ENCODE peak calls at places on chromosome 13, in seven cellular contexts. P is H9, T is GM12864, G is nephron progenitor cell, W is IMR-90, Z is choroid plexus epithelial cell, Q is GM12865. I is an unnamed sample.

GRCh38 chr13:20772401-20773131 is 1.2 kb downstream of the EEF1AKMT1 start:
- DNase-seq in P (no peak), T (no peak), G (no peak), W (peak), Z (peak), Q (no peak), I (peak)

GRCh38 chr13:97385854-97386253 is 48.1 kb upstream of the RAP2A start:
- DNase-seq in P (no peak), T (no peak), G (no peak), W (no peak), Z (peak), Q (no peak), I (no peak)

GRCh38 chr13:45928843-45929242 is 77.3 kb upstream of the SIAH3 start:
- DNase-seq in P (no peak), T (no peak), G (no peak), W (no peak), Z (peak), Q (no peak), I (no peak)

GRCh38 chr13:110070511-110071120 is 236.3 kb downstream of the COL4A1 start:
- DNase-seq in P (no peak), T (no peak), G (no peak), W (peak), Z (peak), Q (no peak), I (no peak)

GRCh38 chr13:41019027-41019487 is at the start of gene ELF1:
- DNase-seq in P (no peak), T (peak), G (no peak), W (peak), Z (peak), Q (peak), I (no peak)

GRCh38 chr13:30792257-30793000 is 57.1 kb downstream of the ALOX5AP start:
- DNase-seq in P (peak), T (no peak), G (peak), W (peak), Z (peak), Q (no peak), I (peak)

GRCh38 chr13:71290963-71291937 is 575.8 kb downstream of the DACH1 start:
- DNase-seq in P (no peak), T (peak), G (no peak), W (peak), Z (peak), Q (peak), I (no peak)

GRCh38 chr13:41596190-41596589 is 138.8 kb downstream of the RGCC start:
- DNase-seq in P (no peak), T (no peak), G (no peak), W (peak), Z (peak), Q (no peak), I (no peak)

GRCh38 chr13:111319521-111319920 is 921 bp upstream of the TEX29 start:
- DNase-seq in P (peak), T (no peak), G (no peak), W (no peak), Z (no peak), Q (no peak), I (no peak)

GRCh38 chr13:40333238-40333637 is 333.2 kb downstream of the FOXO1 start:
- DNase-seq in P (no peak), T (no peak), G (no peak), W (no peak), Z (no peak), Q (peak), I (no peak)

GRCh38 chr13:94464771-94465170 is 14.7 kb downstream of the DCT start:
- DNase-seq in P (no peak), T (no peak), G (no peak), W (no peak), Z (no peak), Q (no peak), I (no peak)

GRCh38 chr13:83878691-83879410 is 3.4 kb downstream of the SLITRK1 start:
- DNase-seq in P (peak), T (no peak), G (peak), W (no peak), Z (no peak), Q (no peak), I (peak)

GRCh38 chr13:97192166-97192565 is 30.0 kb upstream of the MBNL2 start:
- DNase-seq in P (no peak), T (no peak), G (no peak), W (no peak), Z (no peak), Q (no peak), I (no peak)

GRCh38 chr13:40074338-40074737 is 418.9 kb downstream of the COG6 start:
- DNase-seq in P (no peak), T (no peak), G (no peak), W (no peak), Z (peak), Q (no peak), I (no peak)

GRCh38 chr13:84649853-84650252 is 767.6 kb upstream of the SLITRK1 start:
- DNase-seq in P (no peak), T (no peak), G (no peak), W (peak), Z (no peak), Q (no peak), I (no peak)

GRCh38 chr13:109345433-109345941 is 440.9 kb downstream of the IRS2 start:
- DNase-seq in P (no peak), T (no peak), G (no peak), W (peak), Z (peak), Q (no peak), I (no peak)

GRCh38 chr13:75181906-75182305 is 300.1 kb downstream of the TBC1D4 start:
- DNase-seq in P (no peak), T (no peak), G (no peak), W (peak), Z (peak), Q (no peak), I (no peak)

GRCh38 chr13:42926555-42926954 is 65.5 kb downstream of the EPSTI1 start:
- DNase-seq in P (no peak), T (no peak), G (no peak), W (no peak), Z (peak), Q (no peak), I (no peak)

GRCh38 chr13:78147905-78148304 is 229.3 kb upstream of the EDNRB start:
- DNase-seq in P (no peak), T (no peak), G (no peak), W (peak), Z (peak), Q (no peak), I (no peak)

GRCh38 chr13:95644611-95645052 is at the start of gene DZIP1:
- DNase-seq in P (peak), T (peak), G (peak), W (peak), Z (peak), Q (peak), I (peak)

GRCh38 chr13:109700176-109700575 is 86.2 kb downstream of the IRS2 start:
- DNase-seq in P (no peak), T (no peak), G (peak), W (peak), Z (peak), Q (no peak), I (peak)

DNA sequence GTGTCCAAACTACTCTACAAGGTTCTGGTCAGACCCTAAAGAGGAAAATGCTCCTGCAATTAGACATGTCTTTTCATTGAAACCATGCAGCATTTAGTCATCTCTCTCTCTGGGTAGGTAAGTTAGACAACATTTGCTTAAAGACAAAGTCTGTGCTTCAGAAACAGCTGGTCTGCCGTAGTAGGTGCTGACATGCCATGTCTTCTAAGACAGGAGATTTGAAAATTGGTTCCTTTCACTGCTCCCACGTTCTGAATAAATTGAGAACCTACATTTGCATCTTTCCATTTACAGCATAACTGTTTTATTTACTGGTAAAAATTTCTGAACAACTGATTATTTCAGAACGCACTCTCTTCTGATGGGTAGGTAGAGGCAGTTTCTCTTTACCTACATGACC is 494.0 kb downstream of the EFNB2 start:
- DNase-seq in P (no peak), T (no peak), G (no peak), W (no peak), Z (no peak), Q (no peak), I (no peak)
- TF ChIP-seq CTCF in P (no peak), T (no peak), G (no peak), W (no peak), Z (no peak), Q (no peak), I (no peak)

GRCh38 chr13:66994498-66995365 is 235.4 kb downstream of the PCDH9 start:
- DNase-seq in P (no peak), T (no peak), G (no peak), W (no peak), Z (no peak), Q (peak), I (no peak)
- TF ChIP-seq CTCF in P (no peak), T (no peak), G (no peak), W (no peak), Z (no peak), Q (no peak), I (no peak)

GRCh38 chr13:80921556-80921955 is 580.6 kb upstream of the SPRY2 start:
- DNase-seq in P (no peak), T (no peak), G (no peak), W (no peak), Z (peak), Q (no peak), I (no peak)

GRCh38 chr13:80921971-80922370 is 581.0 kb upstream of the SPRY2 start:
- DNase-seq in P (no peak), T (no peak), G (no peak), W (no peak), Z (peak), Q (no peak), I (no peak)

GRCh38 chr13:80924596-80924995 is 583.7 kb upstream of the SPRY2 start:
- DNase-seq in P (no peak), T (no peak), G (no peak), W (no peak), Z (peak), Q (no peak), I (no peak)

GRCh38 chr13:80928241-80928640 is 587.3 kb upstream of the SPRY2 start:
- DNase-seq in P (no peak), T (no peak), G (no peak), W (no peak), Z (no peak), Q (no peak), I (no peak)

DNA sequence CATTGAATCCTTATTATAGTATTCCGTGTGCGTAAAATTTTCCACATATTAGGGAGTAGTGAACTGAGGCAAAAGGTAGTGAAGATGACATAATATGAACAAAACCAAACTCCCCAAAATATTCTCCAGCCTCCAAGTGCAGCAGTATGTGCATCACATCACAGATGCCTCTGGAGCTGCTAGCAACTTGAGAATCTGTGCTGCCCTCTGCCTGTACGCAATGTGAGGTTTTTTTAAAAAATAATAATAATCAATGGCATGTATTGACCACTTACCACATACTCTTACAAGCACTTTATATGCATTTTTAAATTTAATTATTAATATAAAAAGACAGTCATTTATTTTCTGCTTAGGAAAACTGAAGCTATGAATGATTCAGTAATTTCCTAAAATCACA is 583.0 kb upstream of the SPRY2 start:
- DNase-seq in P (no peak), T (no peak), G (no peak), W (no peak), Z (peak), Q (no peak), I (no peak)
- TF ChIP-seq CTCF in P (peak), T (no peak), G (no peak), W (no peak), Z (peak), Q (no peak), I (peak)

GRCh38 chr13:76361868-76362267 is 524.3 kb downstream of the KCTD12 start:
- DNase-seq in P (no peak), T (no peak), G (no peak), W (no peak), Z (no peak), Q (no peak), I (no peak)
- TF ChIP-seq CTCF in P (no peak), T (no peak), G (no peak), W (no peak), Z (no peak), Q (no peak), I (no peak)

DNA sequence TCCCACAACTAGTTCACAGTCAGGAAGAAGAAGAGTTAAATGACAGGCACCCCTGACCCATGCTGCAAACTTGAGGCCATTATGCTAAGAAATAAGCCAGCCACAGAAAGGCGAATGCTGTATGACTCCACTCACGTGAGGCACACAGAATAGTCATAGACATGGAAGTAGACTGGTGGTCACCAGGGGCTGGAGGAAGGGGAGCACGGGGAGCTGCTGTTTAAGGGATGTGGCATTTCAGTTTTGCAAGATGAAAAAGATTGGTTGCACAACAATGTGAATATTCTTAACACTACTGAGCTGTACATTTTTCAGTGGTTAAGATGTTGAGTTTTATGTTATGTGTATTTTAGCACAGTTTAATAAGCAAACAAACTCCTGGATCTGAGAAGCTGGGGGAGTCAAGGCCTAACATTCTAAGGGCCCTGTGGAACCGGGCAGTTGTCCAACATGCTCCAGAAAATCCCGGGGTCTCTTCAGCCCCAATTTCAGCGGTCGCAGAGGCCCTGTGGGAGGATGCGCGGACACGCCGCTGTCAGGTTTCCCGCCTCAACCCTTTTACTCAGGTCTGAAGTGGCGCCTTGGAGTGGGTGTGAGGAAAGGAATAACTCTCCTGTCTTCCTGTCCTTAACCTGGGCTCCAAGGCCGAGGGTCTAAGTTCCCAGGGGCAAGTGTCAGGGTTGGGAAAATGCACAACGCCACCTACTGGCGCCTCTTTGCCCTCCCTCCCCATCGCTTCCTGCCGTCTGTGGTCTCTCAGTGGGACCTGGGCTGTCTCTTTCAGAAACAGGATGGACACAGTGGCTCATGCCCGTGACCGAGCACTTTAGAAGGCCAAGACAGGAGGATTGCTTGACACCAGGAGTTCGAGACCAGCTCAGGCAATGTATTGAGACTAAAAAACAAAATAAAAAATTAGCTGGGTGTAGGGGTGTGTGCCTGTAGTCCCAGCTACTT is 4.4 kb upstream of the TMEM272 start:
- DNase-seq in P (peak), T (no peak), G (peak), W (peak), Z (peak), Q (peak), I (peak)
- TF ChIP-seq CTCF in P (peak), T (peak), G (peak), W (peak), Z (peak), Q (peak), I (peak)

GRCh38 chr13:105135852-105136251 is 1399.6 kb downstream of the EFNB2 start:
- DNase-seq in P (no peak), T (no peak), G (no peak), W (no peak), Z (peak), Q (no peak), I (no peak)

GRCh38 chr13:105142556-105142955 is 1392.9 kb downstream of the EFNB2 start:
- DNase-seq in P (no peak), T (no peak), G (no peak), W (no peak), Z (no peak), Q (no peak), I (no peak)

GRCh38 chr13:105139048-105139379 is 1396.4 kb downstream of the EFNB2 start:
- DNase-seq in P (no peak), T (no peak), G (no peak), W (no peak), Z (no peak), Q (no peak), I (no peak)

GRCh38 chr13:105144020-105144419 is 1391.4 kb downstream of the EFNB2 start:
- DNase-seq in P (no peak), T (no peak), G (no peak), W (no peak), Z (peak), Q (no peak), I (peak)

DNA sequence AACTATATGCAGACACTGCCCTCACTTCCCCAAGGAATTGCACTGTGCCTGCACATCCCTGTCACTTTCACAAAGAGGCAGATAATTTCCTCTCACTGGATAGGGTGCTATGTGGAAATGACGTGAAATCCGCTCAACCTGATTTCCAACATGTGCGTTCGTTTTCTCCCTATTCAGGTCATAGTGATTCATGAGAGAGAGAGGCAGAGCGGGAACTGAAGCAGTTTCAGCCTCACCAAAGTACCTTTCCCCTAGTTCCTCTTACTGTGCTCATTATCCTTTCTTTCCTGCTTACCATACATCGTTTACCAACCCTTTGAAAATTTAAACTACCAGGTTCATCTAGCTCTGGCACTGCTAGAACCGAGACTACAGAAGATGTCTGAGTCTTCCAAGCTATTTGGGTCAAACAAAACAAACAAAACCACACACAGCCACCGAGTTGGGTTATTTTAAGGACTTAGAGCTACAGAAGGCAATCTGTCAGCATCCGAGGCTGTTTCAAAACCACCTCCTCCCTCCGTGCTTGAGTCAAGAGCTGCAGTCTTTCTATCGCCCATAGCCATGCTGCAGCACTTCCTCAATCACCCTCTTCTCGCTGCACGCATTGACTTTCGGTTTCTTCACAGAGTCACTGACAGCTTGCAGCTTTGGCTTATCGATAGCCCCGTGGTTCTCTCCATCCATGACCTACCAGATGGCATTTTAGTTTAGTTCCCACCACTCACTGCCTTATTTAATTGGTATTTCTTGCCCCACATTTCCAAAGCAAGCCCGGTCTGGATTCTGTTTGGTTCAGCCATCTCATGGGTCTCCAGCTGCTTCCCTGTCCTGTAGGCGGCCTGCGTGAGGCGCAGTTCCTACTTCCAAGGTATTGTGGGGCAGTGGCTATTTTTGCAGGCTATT is 1395.8 kb downstream of the EFNB2 start:
- DNase-seq in P (peak), T (peak), G (no peak), W (peak), Z (peak), Q (peak), I (peak)
- TF ChIP-seq CTCF in P (peak), T (peak), G (no peak), W (peak), Z (no peak), Q (peak), I (peak)

I was measured in WERI-Rb-1.